ENCODE peak calls at places on chromosomes 5 and 9, in ten cellular contexts. F, Q, G, D, Y, E, W, L, P and V are unnamed samples.

GRCh38 chr5:55997742-55998351 is 3.1 kb upstream of the IL6ST start:
- DNase-seq in F (peak), Q (no peak), G (no peak), D (peak), Y (no peak), E (peak), W (no peak), L (peak), P (no peak), V (no peak)

GRCh38 chr9:698276-698675 is 143.2 kb upstream of the DMRT1 start:
- DNase-seq in F (no peak), Q (no peak), G (no peak), D (no peak), Y (no peak), E (no peak), W (no peak), L (peak), P (no peak), V (no peak)

GRCh38 chr9:134294228-134295071 is 31.8 kb upstream of the RXRA start:
- DNase-seq in F (no peak), Q (peak), G (peak), D (no peak), Y (peak), E (peak), W (peak), L (no peak), P (no peak), V (no peak)

GRCh38 chr9:126532489-126532888 is 81.2 kb upstream of the LMX1B start:
- DNase-seq in F (no peak), Q (no peak), G (no peak), D (peak), Y (no peak), E (peak), W (no peak), L (no peak), P (no peak), V (no peak)

GRCh38 chr5:82405166-82405565 is 127.0 kb upstream of the RPS23 start:
- DNase-seq in F (no peak), Q (no peak), G (no peak), D (no peak), Y (no peak), E (no peak), W (no peak), L (peak), P (no peak), V (no peak)

GRCh38 chr5:93589348-93589662 is 6.3 kb downstream of the NR2F1 start:
- DNase-seq in F (no peak), Q (no peak), G (no peak), D (no peak), Y (no peak), E (no peak), W (no peak), L (no peak), P (no peak), V (no peak)

GRCh38 chr5:32420506-32420905 is 24.0 kb downstream of the ZFR start:
- DNase-seq in F (no peak), Q (no peak), G (no peak), D (peak), Y (no peak), E (peak), W (no peak), L (no peak), P (no peak), V (no peak)

GRCh38 chr5:13987843-13988464 is 43.5 kb upstream of the DNAH5 start:
- DNase-seq in F (peak), Q (peak), G (no peak), D (peak), Y (peak), E (no peak), W (no peak), L (peak), P (peak), V (peak)

GRCh38 chr9:117715411-117715989 is 11.3 kb downstream of the TLR4 start:
- DNase-seq in F (no peak), Q (no peak), G (no peak), D (no peak), Y (no peak), E (no peak), W (no peak), L (no peak), P (no peak), V (no peak)

GRCh38 chr9:74795081-74795480 is 92.6 kb downstream of the TRPM6 start:
- DNase-seq in F (no peak), Q (no peak), G (no peak), D (no peak), Y (no peak), E (no peak), W (no peak), L (no peak), P (no peak), V (no peak)

GRCh38 chr5:120509056-120509455 is 45.0 kb downstream of the PRR16 start:
- DNase-seq in F (no peak), Q (no peak), G (no peak), D (no peak), Y (no peak), E (no peak), W (no peak), L (no peak), P (no peak), V (no peak)

GRCh38 chr5:135559342-135559741 is 19.4 kb downstream of the CXCL14 start:
- DNase-seq in F (no peak), Q (no peak), G (no peak), D (no peak), Y (no peak), E (peak), W (no peak), L (peak), P (no peak), V (no peak)

GRCh38 chr9:91758491-91758981 is 191.5 kb downstream of the ROR2 start:
- DNase-seq in F (peak), Q (peak), G (no peak), D (peak), Y (peak), E (peak), W (no peak), L (peak), P (peak), V (no peak)

GRCh38 chr5:120465281-120465961 is 1.3 kb downstream of the PRR16 start:
- DNase-seq in F (no peak), Q (peak), G (peak), D (no peak), Y (no peak), E (peak), W (no peak), L (peak), P (peak), V (no peak)

GRCh38 chr9:133704711-133705181 is 33.4 kb downstream of the SARDH start:
- DNase-seq in F (no peak), Q (no peak), G (no peak), D (no peak), Y (no peak), E (no peak), W (peak), L (no peak), P (no peak), V (no peak)

GRCh38 chr9:124707667-124708066 is 63.4 kb downstream of the NR6A1 start:
- DNase-seq in F (no peak), Q (no peak), G (no peak), D (peak), Y (no peak), E (no peak), W (no peak), L (peak), P (no peak), V (no peak)

GRCh38 chr9:113178087-113178486 is 27.3 kb downstream of the SLC31A2 start:
- DNase-seq in F (no peak), Q (no peak), G (no peak), D (no peak), Y (no peak), E (peak), W (no peak), L (no peak), P (no peak), V (no peak)

GRCh38 chr9:137217276-137218211 is 4.5 kb downstream of the RNF208 start:
- DNase-seq in F (peak), Q (peak), G (peak), D (peak), Y (peak), E (no peak), W (peak), L (peak), P (peak), V (peak)
- H3K4me3 ChIP-seq in F (peak), Q (no peak), G (peak), D (no peak), Y (peak), E (no peak), W (peak), L (peak), P (no peak), V (no peak)

DNA sequence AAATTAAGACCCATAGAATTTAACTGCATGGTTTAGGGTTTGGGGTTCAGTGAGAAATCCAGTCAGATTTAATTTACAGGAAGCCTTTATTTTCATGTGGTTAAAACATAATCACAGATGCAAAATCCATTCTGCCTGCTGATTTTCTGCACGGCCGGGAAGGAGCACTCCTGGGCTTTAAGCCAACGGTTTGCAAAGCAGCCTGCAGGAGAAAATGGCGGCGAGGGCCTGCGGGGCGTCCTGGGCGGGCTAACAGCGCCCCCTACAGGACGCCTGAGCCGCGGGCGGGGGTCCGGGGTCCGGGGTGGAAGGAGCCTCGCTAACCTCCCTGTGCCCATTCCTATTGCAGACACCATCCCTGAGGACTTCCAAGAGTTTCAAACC is 47.6 kb downstream of the THBS4 start:
- DNase-seq in F (peak), Q (peak), G (peak), D (peak), Y (peak), E (peak), W (peak), L (peak), P (peak), V (peak)
- H3K27ac ChIP-seq in F (no peak), Q (no peak), G (peak), D (no peak), Y (peak), E (peak), W (peak), L (no peak), P (no peak), V (no peak)

DNA sequence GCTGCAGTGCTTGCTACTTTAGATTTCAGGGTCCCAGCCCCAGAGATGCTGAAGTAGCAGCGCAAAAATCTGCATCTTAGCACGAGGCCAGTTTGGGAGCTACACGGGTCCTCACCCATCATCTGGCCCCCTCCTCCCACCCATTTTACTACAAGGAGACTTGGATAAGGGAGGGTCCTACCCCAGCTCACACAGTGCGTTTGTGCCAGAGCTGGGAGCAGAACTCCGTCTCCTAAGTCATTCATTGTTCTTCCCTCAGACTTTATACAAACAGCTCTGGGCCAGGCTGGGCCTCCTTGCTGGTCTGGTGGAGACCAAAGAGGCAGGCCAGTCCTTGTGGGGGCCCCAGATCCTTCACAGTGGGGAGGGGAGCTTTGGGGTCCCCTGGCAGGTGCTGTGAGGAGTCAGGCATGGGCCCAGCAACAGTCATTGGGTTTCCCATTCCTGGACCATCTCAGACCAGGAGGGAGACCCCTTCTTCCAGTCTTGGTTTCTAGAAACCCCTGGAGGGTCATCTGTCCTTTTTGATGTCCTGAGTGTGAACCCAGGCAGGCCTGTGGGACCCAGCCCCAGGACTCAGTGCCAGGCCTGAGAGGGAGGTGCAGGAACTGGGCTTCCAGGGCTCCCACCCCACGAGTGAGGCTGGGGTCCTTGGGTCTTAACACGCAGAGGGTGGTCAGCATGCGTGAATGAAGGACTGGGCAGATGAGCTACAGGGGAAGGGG is 2.3 kb upstream of the IL17B start:
- DNase-seq in F (no peak), Q (no peak), G (no peak), D (no peak), Y (no peak), E (no peak), W (no peak), L (no peak), P (no peak), V (no peak)
- H3K4me3 ChIP-seq in F (no peak), Q (no peak), G (peak), D (no peak), Y (peak), E (no peak), W (no peak), L (no peak), P (no peak), V (no peak)

GRCh38 chr5:150246424-150246823 is 43.1 kb downstream of the CAMK2A start:
- DNase-seq in F (no peak), Q (no peak), G (no peak), D (no peak), Y (no peak), E (no peak), W (no peak), L (no peak), P (no peak), V (no peak)

GRCh38 chr5:150245808-150246207 is 43.8 kb downstream of the CAMK2A start:
- DNase-seq in F (no peak), Q (no peak), G (no peak), D (no peak), Y (no peak), E (no peak), W (no peak), L (no peak), P (no peak), V (no peak)

GRCh38 chr5:150244209-150244608 is 45.4 kb downstream of the CAMK2A start:
- DNase-seq in F (no peak), Q (no peak), G (no peak), D (no peak), Y (no peak), E (no peak), W (no peak), L (no peak), P (no peak), V (no peak)

GRCh38 chr5:150246835-150247234 is 42.7 kb downstream of the CAMK2A start:
- DNase-seq in F (no peak), Q (no peak), G (no peak), D (no peak), Y (no peak), E (no peak), W (no peak), L (no peak), P (no peak), V (no peak)

GRCh38 chr5:150245111-150245789 is 44.3 kb downstream of the CAMK2A start:
- DNase-seq in F (no peak), Q (no peak), G (peak), D (peak), Y (no peak), E (peak), W (peak), L (no peak), P (no peak), V (no peak)
- H3K27ac ChIP-seq in F (no peak), Q (no peak), G (peak), D (no peak), Y (no peak), E (no peak), W (no peak), L (no peak), P (no peak), V (peak)

GRCh38 chr5:17336054-17336453 is 118.6 kb downstream of the BASP1 start:
- DNase-seq in F (no peak), Q (no peak), G (no peak), D (no peak), Y (no peak), E (no peak), W (no peak), L (no peak), P (no peak), V (no peak)

GRCh38 chr5:17333755-17334154 is 116.3 kb downstream of the BASP1 start:
- DNase-seq in F (no peak), Q (no peak), G (no peak), D (no peak), Y (no peak), E (no peak), W (no peak), L (no peak), P (no peak), V (no peak)

GRCh38 chr5:17329566-17329965 is 112.1 kb downstream of the BASP1 start:
- DNase-seq in F (no peak), Q (no peak), G (no peak), D (no peak), Y (no peak), E (no peak), W (no peak), L (no peak), P (no peak), V (no peak)

GRCh38 chr5:17330386-17330785 is 113.0 kb downstream of the BASP1 start:
- DNase-seq in F (no peak), Q (no peak), G (no peak), D (peak), Y (no peak), E (no peak), W (no peak), L (peak), P (no peak), V (no peak)

GRCh38 chr5:17331649-17332048 is 114.2 kb downstream of the BASP1 start:
- DNase-seq in F (no peak), Q (no peak), G (no peak), D (no peak), Y (no peak), E (no peak), W (no peak), L (no peak), P (no peak), V (no peak)
- H3K4me3 ChIP-seq in F (no peak), Q (no peak), G (no peak), D (no peak), Y (no peak), E (no peak), W (no peak), L (no peak), P (no peak), V (no peak)

DNA sequence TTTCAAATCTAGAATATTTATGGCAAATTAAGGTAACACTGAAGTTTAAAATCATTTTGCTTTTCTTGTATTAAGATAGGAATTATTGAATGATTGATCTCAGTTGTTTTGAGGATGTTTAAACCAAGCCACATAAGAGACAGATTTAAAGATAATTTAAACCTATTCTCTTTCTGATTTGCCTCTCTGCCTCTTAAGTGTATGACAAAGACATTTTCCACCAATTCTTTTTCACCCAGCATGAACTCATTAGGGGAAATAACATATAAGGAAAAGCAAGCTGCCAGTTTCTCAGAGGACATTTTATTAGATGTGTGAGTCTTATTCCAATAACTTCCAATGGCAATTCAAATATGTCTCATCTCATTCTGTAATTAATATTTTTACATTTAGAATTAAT is 568.3 kb upstream of the MEF2C start:
- DNase-seq in F (no peak), Q (no peak), G (no peak), D (no peak), Y (no peak), E (no peak), W (no peak), L (no peak), P (no peak), V (no peak)
- H3K27ac ChIP-seq in F (no peak), Q (no peak), G (no peak), D (no peak), Y (no peak), E (no peak), W (no peak), L (no peak), P (no peak), V (no peak)

DNA sequence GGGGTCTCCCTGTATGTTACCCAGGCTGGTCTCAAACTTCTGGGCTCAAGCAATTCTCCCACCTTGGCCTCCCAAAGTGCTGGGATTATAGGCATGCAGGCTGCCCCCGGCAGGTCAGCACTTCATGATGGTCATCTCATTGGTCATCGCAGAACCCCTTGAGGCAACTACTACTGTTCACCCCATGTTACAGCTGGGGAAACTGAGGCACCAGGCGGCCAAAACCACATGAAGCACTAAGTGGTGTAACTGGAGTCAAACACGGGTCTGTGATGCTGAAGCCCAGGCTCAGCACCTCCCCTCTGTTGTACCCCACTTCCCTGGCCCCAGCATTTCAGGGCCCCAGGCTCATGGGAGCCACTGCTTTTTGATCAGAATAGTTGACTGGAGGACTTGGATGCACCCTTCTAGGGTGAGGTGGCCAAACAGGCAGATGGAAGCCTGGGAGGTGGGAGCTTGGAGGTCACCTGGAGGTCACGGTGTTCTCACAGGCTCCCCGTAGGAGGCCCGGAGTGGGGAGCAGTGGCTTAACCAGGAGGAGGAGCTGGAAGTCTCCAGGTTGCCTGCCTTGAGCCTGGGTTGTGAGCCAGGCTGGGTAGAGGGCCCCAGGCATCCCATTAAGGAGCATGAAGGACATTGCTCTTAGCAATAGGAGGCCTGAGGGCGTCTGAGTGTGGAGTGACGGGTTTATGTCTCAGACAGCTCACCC is 57.3 kb upstream of the RPL26L1 start:
- DNase-seq in F (no peak), Q (no peak), G (no peak), D (peak), Y (no peak), E (no peak), W (no peak), L (peak), P (no peak), V (no peak)
- H3K4me3 ChIP-seq in F (no peak), Q (no peak), G (no peak), D (no peak), Y (no peak), E (no peak), W (no peak), L (no peak), P (no peak), V (no peak)

GRCh38 chr9:96875460-96876142 is 21.3 kb upstream of the ZNF782 start:
- DNase-seq in F (peak), Q (peak), G (peak), D (peak), Y (peak), E (peak), W (no peak), L (peak), P (peak), V (peak)
- H3K27ac ChIP-seq in F (peak), Q (no peak), G (peak), D (no peak), Y (peak), E (no peak), W (no peak), L (peak), P (peak), V (peak)